ENCODE peak calls at places on chromosomes 4 and X, in five cellular contexts. E, Z, X, G and D are unnamed samples.

GRCh38 chr4:158769175-158769831 is 477 bp downstream of the FNIP2 start:
- DNase-seq in E (peak), Z (peak), X (peak), G (peak), D (no peak)

GRCh38 chrX:150482537-150483217 is 85.7 kb upstream of the MTM1 start:
- DNase-seq in E (no peak), Z (no peak), X (no peak), G (no peak), D (no peak)

GRCh38 chrX:68599256-68600152 is 48.0 kb upstream of the STARD8 start:
- DNase-seq in E (no peak), Z (no peak), X (no peak), G (no peak), D (no peak)

GRCh38 chrX:39869846-39870601 is 227.7 kb downstream of the BCOR start:
- DNase-seq in E (no peak), Z (no peak), X (peak), G (no peak), D (no peak)

GRCh38 chr4:792729-793108 is 33.2 kb downstream of the CPLX1 start:
- DNase-seq in E (no peak), Z (no peak), X (no peak), G (no peak), D (no peak)

GRCh38 chrX:118660085-118660484 is 67.3 kb upstream of the IL13RA1 start:
- DNase-seq in E (no peak), Z (no peak), X (no peak), G (no peak), D (no peak)

GRCh38 chrX:135737361-135738071 is 24.1 kb downstream of the CT45A1 start:
- DNase-seq in E (no peak), Z (no peak), X (no peak), G (no peak), D (no peak)

GRCh38 chr4:88963817-88964216 is 93.2 kb downstream of the FAM13A start:
- DNase-seq in E (no peak), Z (no peak), X (no peak), G (no peak), D (no peak)

GRCh38 chrX:12370444-12371089 is 232.3 kb downstream of the FRMPD4 start:
- DNase-seq in E (no peak), Z (no peak), X (no peak), G (no peak), D (no peak)

GRCh38 chr4:33067221-33067620 is 2347.1 kb downstream of the PCDH7 start:
- DNase-seq in E (no peak), Z (no peak), X (no peak), G (no peak), D (no peak)

GRCh38 chrX:47562615-47563243 is 1.7 kb downstream of the ARAF start:
- DNase-seq in E (peak), Z (no peak), X (no peak), G (no peak), D (no peak)

GRCh38 chr4:10299601-10300000 is 157.6 kb downstream of the ZNF518B start:
- DNase-seq in E (no peak), Z (no peak), X (no peak), G (no peak), D (no peak)

GRCh38 chrX:71095971-71096701 is 485 bp downstream of the FOXO4 start:
- DNase-seq in E (no peak), Z (no peak), X (peak), G (no peak), D (peak)

GRCh38 chr4:139278956-139279722 is 886 bp downstream of the MGARP start:
- DNase-seq in E (no peak), Z (no peak), X (no peak), G (no peak), D (no peak)

GRCh38 chrX:70479970-70480659 is 35.5 kb downstream of the DLG3 start:
- DNase-seq in E (no peak), Z (peak), X (peak), G (no peak), D (no peak)

GRCh38 chrX:154717824-154718223 is 33.1 kb downstream of the GAB3 start:
- DNase-seq in E (no peak), Z (no peak), X (peak), G (no peak), D (no peak)

GRCh38 chr4:59818656-59819055 is 1381.5 kb upstream of the ADGRL3 start:
- DNase-seq in E (no peak), Z (no peak), X (no peak), G (no peak), D (no peak)

GRCh38 chr4:73743825-73744602 is 3.6 kb downstream of the CXCL8 start:
- DNase-seq in E (no peak), Z (no peak), X (no peak), G (no peak), D (no peak)

GRCh38 chr4:100417565-100417964 is 100.3 kb downstream of the EMCN start:
- DNase-seq in E (no peak), Z (no peak), X (no peak), G (no peak), D (no peak)

GRCh38 chr4:1910643-1911042 is 39.5 kb downstream of the NSD2 start:
- DNase-seq in E (no peak), Z (no peak), X (peak), G (no peak), D (no peak)

GRCh38 chr4:149885896-149886295 is 70.3 kb upstream of the IQCM start:
- DNase-seq in E (no peak), Z (no peak), X (no peak), G (no peak), D (no peak)

GRCh38 chr4:167021545-167022155 is 212.6 kb downstream of the SPOCK3 start:
- DNase-seq in E (peak), Z (peak), X (peak), G (peak), D (no peak)

GRCh38 chrX:68894142-68894512 is 65.3 kb downstream of the EFNB1 start:
- DNase-seq in E (no peak), Z (no peak), X (no peak), G (no peak), D (no peak)

GRCh38 chrX:51798701-51799100 is 55.5 kb downstream of the GSPT2 start:
- DNase-seq in E (no peak), Z (no peak), X (no peak), G (no peak), D (no peak)

GRCh38 chr4:82721819-82722423 is 76.7 kb downstream of the SCD5 start:
- DNase-seq in E (no peak), Z (no peak), X (no peak), G (no peak), D (no peak)

GRCh38 chr4:182126096-182126495 is 117.1 kb upstream of the TENM3 start:
- DNase-seq in E (no peak), Z (no peak), X (no peak), G (no peak), D (no peak)

GRCh38 chr4:36775544-36775943 is 469.0 kb upstream of the NWD2 start:
- DNase-seq in E (no peak), Z (no peak), X (no peak), G (no peak), D (no peak)

GRCh38 chr4:102809691-102810090 is 17.7 kb downstream of the UBE2D3 start:
- DNase-seq in E (no peak), Z (no peak), X (no peak), G (no peak), D (no peak)

GRCh38 chrX:72045552-72046277 is 86.0 kb downstream of the RTL5 start:
- DNase-seq in E (no peak), Z (no peak), X (no peak), G (no peak), D (no peak)

GRCh38 chr4:147799986-147800555 is 68.2 kb downstream of the ARHGAP10 start:
- DNase-seq in E (no peak), Z (no peak), X (no peak), G (no peak), D (no peak)

GRCh38 chr4:1494416-1495315 is 88.4 kb upstream of the NKX1-1 start:
- DNase-seq in E (peak), Z (no peak), X (no peak), G (peak), D (no peak)

GRCh38 chrX:3791449-3791848 is 78.0 kb upstream of the PRKX start:
- DNase-seq in E (no peak), Z (no peak), X (no peak), G (no peak), D (no peak)

GRCh38 chr4:1711055-1711905 is 839 bp downstream of the SLBP start:
- DNase-seq in E (no peak), Z (peak), X (peak), G (no peak), D (no peak)

GRCh38 chrX:40960041-40960440 is 125.2 kb upstream of the USP9X start:
- DNase-seq in E (no peak), Z (no peak), X (no peak), G (no peak), D (no peak)
- TF ChIP-seq CTCF in E (no peak), Z (no peak), X (no peak), G (no peak), D (no peak)

GRCh38 chr4:107740381-107740780 is 20.3 kb upstream of the PAPSS1 start:
- DNase-seq in E (no peak), Z (no peak), X (no peak), G (no peak), D (no peak)
- TF ChIP-seq CTCF in E (no peak), Z (no peak), X (no peak), G (peak), D (no peak)

GRCh38 chrX:139932901-139933796 is at the start of gene ATP11C:
- DNase-seq in E (peak), Z (peak), X (peak), G (peak), D (peak)
- TF ChIP-seq CTCF in E (no peak), Z (no peak), X (no peak), G (no peak), D (no peak)

GRCh38 chrX:85052636-85053343 is 49.1 kb downstream of the APOOL start:
- DNase-seq in E (no peak), Z (no peak), X (no peak), G (no peak), D (no peak)
- TF ChIP-seq CTCF in E (no peak), Z (no peak), X (peak), G (no peak), D (no peak)

GRCh38 chr4:138063581-138063980 is 178.6 kb downstream of the SLC7A11 start:
- DNase-seq in E (no peak), Z (no peak), X (no peak), G (no peak), D (no peak)

GRCh38 chr4:138062929-138063328 is 179.2 kb downstream of the SLC7A11 start:
- DNase-seq in E (no peak), Z (no peak), X (no peak), G (no peak), D (no peak)
- TF ChIP-seq CTCF in E (no peak), Z (no peak), X (no peak), G (no peak), D (no peak)